ENCODE peak calls at places on chromosomes 3 and 15, in four cellular contexts. One of them, this sample, is unnamed.

GRCh38 chr15:82823049-82823448 is 13.6 kb downstream of the WHAMM start:
- DNase-seq in IMR-90: no peak
- DNase-seq in SK-N-SH: no peak
- DNase-seq in CD8-positive, alpha-beta T cell: no peak
- DNase-seq in this sample: no peak

GRCh38 chr15:38748710-38749109 is 184.1 kb upstream of the RASGRP1 start:
- DNase-seq in IMR-90: no peak
- DNase-seq in SK-N-SH: no peak
- DNase-seq in CD8-positive, alpha-beta T cell: no peak
- DNase-seq in this sample: no peak

GRCh38 chr3:48188266-48189201 is at the start of gene CDC25A:
- DNase-seq in IMR-90: peak
- DNase-seq in SK-N-SH: peak
- DNase-seq in CD8-positive, alpha-beta T cell: peak
- DNase-seq in this sample: peak

GRCh38 chr3:70981252-70981933 is 602.1 kb downstream of the FOXP1 start:
- DNase-seq in IMR-90: no peak
- DNase-seq in SK-N-SH: no peak
- DNase-seq in CD8-positive, alpha-beta T cell: no peak
- DNase-seq in this sample: no peak

GRCh38 chr15:50137330-50137761 is 18.3 kb upstream of the ATP8B4 start:
- DNase-seq in IMR-90: peak
- DNase-seq in SK-N-SH: no peak
- DNase-seq in CD8-positive, alpha-beta T cell: no peak
- DNase-seq in this sample: no peak

GRCh38 chr15:100241572-100242479 is 99.9 kb downstream of the ADAMTS17 start:
- DNase-seq in IMR-90: no peak
- DNase-seq in SK-N-SH: no peak
- DNase-seq in CD8-positive, alpha-beta T cell: no peak
- DNase-seq in this sample: no peak

GRCh38 chr3:7447197-7447769 is 586.4 kb downstream of the GRM7 start:
- DNase-seq in IMR-90: no peak
- DNase-seq in SK-N-SH: no peak
- DNase-seq in CD8-positive, alpha-beta T cell: no peak
- DNase-seq in this sample: no peak

GRCh38 chr15:86540840-86541467 is 461.3 kb downstream of the AGBL1 start:
- DNase-seq in IMR-90: no peak
- DNase-seq in SK-N-SH: no peak
- DNase-seq in CD8-positive, alpha-beta T cell: no peak
- DNase-seq in this sample: no peak

GRCh38 chr3:81823882-81824395 is 62.5 kb upstream of the GBE1 start:
- DNase-seq in IMR-90: no peak
- DNase-seq in SK-N-SH: no peak
- DNase-seq in CD8-positive, alpha-beta T cell: no peak
- DNase-seq in this sample: no peak

GRCh38 chr3:149507491-149508324 is 33.2 kb downstream of the TM4SF4 start:
- DNase-seq in IMR-90: no peak
- DNase-seq in SK-N-SH: no peak
- DNase-seq in CD8-positive, alpha-beta T cell: no peak
- DNase-seq in this sample: no peak

GRCh38 chr3:50542177-50543034 is 25.1 kb downstream of the C3orf18 start:
- DNase-seq in IMR-90: peak
- DNase-seq in SK-N-SH: peak
- DNase-seq in CD8-positive, alpha-beta T cell: peak
- DNase-seq in this sample: peak

GRCh38 chr3:78096488-78097255 is 1056.8 kb downstream of the ROBO2 start:
- DNase-seq in IMR-90: peak
- DNase-seq in SK-N-SH: no peak
- DNase-seq in CD8-positive, alpha-beta T cell: no peak
- DNase-seq in this sample: no peak

GRCh38 chr3:16365454-16366128 is 100.6 kb downstream of the OXNAD1 start:
- DNase-seq in IMR-90: no peak
- DNase-seq in SK-N-SH: no peak
- DNase-seq in CD8-positive, alpha-beta T cell: no peak
- DNase-seq in this sample: no peak

GRCh38 chr15:43877371-43877770 is 50.6 kb downstream of the WDR76 start:
- DNase-seq in IMR-90: no peak
- DNase-seq in SK-N-SH: no peak
- DNase-seq in CD8-positive, alpha-beta T cell: no peak
- DNase-seq in this sample: no peak

GRCh38 chr3:42525212-42525611 is 22.8 kb downstream of the VIPR1 start:
- DNase-seq in IMR-90: no peak
- DNase-seq in SK-N-SH: no peak
- DNase-seq in CD8-positive, alpha-beta T cell: no peak
- DNase-seq in this sample: no peak

GRCh38 chr15:77527164-77527778 is 105.4 kb downstream of the LINGO1 start:
- DNase-seq in IMR-90: peak
- DNase-seq in SK-N-SH: peak
- DNase-seq in CD8-positive, alpha-beta T cell: no peak
- DNase-seq in this sample: no peak

GRCh38 chr3:182000454-182000853 is 288.7 kb downstream of the SOX2 start:
- DNase-seq in IMR-90: no peak
- DNase-seq in SK-N-SH: no peak
- DNase-seq in CD8-positive, alpha-beta T cell: no peak
- DNase-seq in this sample: no peak

GRCh38 chr3:72818092-72818721 is 30.0 kb downstream of the SHQ1 start:
- DNase-seq in IMR-90: peak
- DNase-seq in SK-N-SH: peak
- DNase-seq in CD8-positive, alpha-beta T cell: no peak
- DNase-seq in this sample: no peak

GRCh38 chr15:30055604-30056003 is 27.2 kb upstream of the GOLGA8J start:
- DNase-seq in IMR-90: no peak
- DNase-seq in SK-N-SH: no peak
- DNase-seq in CD8-positive, alpha-beta T cell: no peak
- DNase-seq in this sample: no peak

GRCh38 chr3:12832350-12833225 is 8.8 kb downstream of the RPL32 start:
- DNase-seq in IMR-90: no peak
- DNase-seq in SK-N-SH: no peak
- DNase-seq in CD8-positive, alpha-beta T cell: no peak
- DNase-seq in this sample: no peak

GRCh38 chr3:13518516-13519351 is 30.2 kb upstream of the FBLN2 start:
- DNase-seq in IMR-90: no peak
- DNase-seq in SK-N-SH: peak
- DNase-seq in CD8-positive, alpha-beta T cell: no peak
- DNase-seq in this sample: no peak

GRCh38 chr15:78340243-78341056 is at the start of gene CRABP1:
- DNase-seq in IMR-90: no peak
- DNase-seq in SK-N-SH: peak
- DNase-seq in CD8-positive, alpha-beta T cell: no peak
- DNase-seq in this sample: no peak

GRCh38 chr15:88833196-88833595 is 30.0 kb downstream of the ACAN start:
- DNase-seq in IMR-90: no peak
- DNase-seq in SK-N-SH: no peak
- DNase-seq in CD8-positive, alpha-beta T cell: no peak
- DNase-seq in this sample: no peak

GRCh38 chr3:52792961-52793695 is 1.5 kb upstream of the ITIH3 start:
- DNase-seq in IMR-90: no peak
- DNase-seq in SK-N-SH: no peak
- DNase-seq in CD8-positive, alpha-beta T cell: no peak
- DNase-seq in this sample: no peak

GRCh38 chr3:95168526-95168925 is 1105.7 kb downstream of the NSUN3 start:
- DNase-seq in IMR-90: no peak
- DNase-seq in SK-N-SH: no peak
- DNase-seq in CD8-positive, alpha-beta T cell: no peak
- DNase-seq in this sample: no peak

GRCh38 chr15:40259021-40259420 is 20.2 kb downstream of the PAK6 start:
- DNase-seq in IMR-90: no peak
- DNase-seq in SK-N-SH: no peak
- DNase-seq in CD8-positive, alpha-beta T cell: no peak
- DNase-seq in this sample: no peak

GRCh38 chr3:81218023-81218422 is 543.4 kb downstream of the GBE1 start:
- DNase-seq in IMR-90: no peak
- DNase-seq in SK-N-SH: peak
- DNase-seq in CD8-positive, alpha-beta T cell: no peak
- DNase-seq in this sample: no peak

GRCh38 chr3:11245827-11246662 is 26.2 kb upstream of the ATG7 start:
- DNase-seq in IMR-90: no peak
- DNase-seq in SK-N-SH: no peak
- DNase-seq in CD8-positive, alpha-beta T cell: no peak
- DNase-seq in this sample: no peak

GRCh38 chr3:170560717-170561382 is 25.0 kb downstream of the SLC7A14 start:
- DNase-seq in IMR-90: no peak
- DNase-seq in SK-N-SH: no peak
- DNase-seq in CD8-positive, alpha-beta T cell: no peak
- DNase-seq in this sample: no peak

GRCh38 chr15:85411992-85412538 is 31.7 kb downstream of the AKAP13 start:
- DNase-seq in IMR-90: peak
- DNase-seq in SK-N-SH: no peak
- DNase-seq in CD8-positive, alpha-beta T cell: no peak
- DNase-seq in this sample: no peak

GRCh38 chr3:45601156-45601555 is 6.6 kb downstream of the LIMD1 start:
- DNase-seq in IMR-90: no peak
- DNase-seq in SK-N-SH: no peak
- DNase-seq in CD8-positive, alpha-beta T cell: no peak
- DNase-seq in this sample: no peak

GRCh38 chr3:45604066-45604465 is 9.5 kb downstream of the LIMD1 start:
- DNase-seq in IMR-90: no peak
- DNase-seq in SK-N-SH: no peak
- DNase-seq in CD8-positive, alpha-beta T cell: no peak
- DNase-seq in this sample: no peak

GRCh38 chr3:45604999-45605398 is 10.4 kb downstream of the LIMD1 start:
- DNase-seq in IMR-90: no peak
- DNase-seq in SK-N-SH: no peak
- DNase-seq in CD8-positive, alpha-beta T cell: no peak
- DNase-seq in this sample: no peak

GRCh38 chr3:45604596-45604995 is 10.0 kb downstream of the LIMD1 start:
- DNase-seq in IMR-90: no peak
- DNase-seq in SK-N-SH: no peak
- DNase-seq in CD8-positive, alpha-beta T cell: no peak
- DNase-seq in this sample: no peak

DNA sequence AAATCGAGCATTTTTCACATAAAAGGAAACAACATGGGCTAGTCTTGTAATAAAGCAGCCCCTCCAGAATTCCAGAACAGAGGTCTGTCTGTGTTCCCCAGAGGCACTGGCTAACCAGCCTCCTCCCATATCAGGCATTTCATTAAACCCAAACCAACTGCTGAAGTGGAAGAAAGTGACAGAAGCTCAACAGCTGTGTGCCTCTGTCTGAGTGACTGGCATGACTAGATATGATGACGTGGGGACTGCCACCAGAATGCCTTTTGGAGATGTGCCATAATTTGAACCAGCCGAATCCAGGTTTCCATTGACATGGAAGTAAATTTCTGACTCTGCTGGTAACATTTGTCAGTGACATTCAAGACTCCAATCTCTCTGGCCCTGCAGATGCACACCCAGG is 8.7 kb downstream of the LIMD1 start:
- DNase-seq in IMR-90: no peak
- DNase-seq in SK-N-SH: peak
- DNase-seq in CD8-positive, alpha-beta T cell: no peak
- DNase-seq in this sample: no peak
- H3K27ac ChIP-seq in IMR-90: no peak
- H3K27ac ChIP-seq in SK-N-SH: no peak
- H3K27ac ChIP-seq in CD8-positive, alpha-beta T cell: no peak
- H3K27ac ChIP-seq in this sample: no peak

GRCh38 chr3:111073186-111073585 is 1.6 kb downstream of the NECTIN3 start:
- DNase-seq in IMR-90: peak
- DNase-seq in SK-N-SH: no peak
- DNase-seq in CD8-positive, alpha-beta T cell: no peak
- DNase-seq in this sample: no peak
- H3K27ac ChIP-seq in IMR-90: peak
- H3K27ac ChIP-seq in SK-N-SH: no peak
- H3K27ac ChIP-seq in CD8-positive, alpha-beta T cell: no peak
- H3K27ac ChIP-seq in this sample: no peak

GRCh38 chr3:14808502-14809266 is 10.1 kb upstream of the FGD5 start:
- DNase-seq in IMR-90: no peak
- DNase-seq in SK-N-SH: no peak
- DNase-seq in CD8-positive, alpha-beta T cell: no peak
- DNase-seq in this sample: no peak

GRCh38 chr3:14811733-14812132 is 7.0 kb upstream of the FGD5 start:
- DNase-seq in IMR-90: no peak
- DNase-seq in SK-N-SH: no peak
- DNase-seq in CD8-positive, alpha-beta T cell: no peak
- DNase-seq in this sample: no peak

GRCh38 chr3:14812196-14812785 is 6.5 kb upstream of the FGD5 start:
- DNase-seq in IMR-90: no peak
- DNase-seq in SK-N-SH: no peak
- DNase-seq in CD8-positive, alpha-beta T cell: no peak
- DNase-seq in this sample: no peak

GRCh38 chr3:14810070-14810732 is 8.6 kb upstream of the FGD5 start:
- DNase-seq in IMR-90: no peak
- DNase-seq in SK-N-SH: peak
- DNase-seq in CD8-positive, alpha-beta T cell: no peak
- DNase-seq in this sample: no peak

GRCh38 chr3:14810795-14811661 is 7.7 kb upstream of the FGD5 start:
- DNase-seq in IMR-90: no peak
- DNase-seq in SK-N-SH: no peak
- DNase-seq in CD8-positive, alpha-beta T cell: no peak
- DNase-seq in this sample: no peak
- H3K27ac ChIP-seq in IMR-90: no peak
- H3K27ac ChIP-seq in SK-N-SH: no peak
- H3K27ac ChIP-seq in CD8-positive, alpha-beta T cell: no peak
- H3K27ac ChIP-seq in this sample: no peak

GRCh38 chr3:87088366-87088983 is 97.5 kb upstream of the VGLL3 start:
- DNase-seq in IMR-90: no peak
- DNase-seq in SK-N-SH: peak
- DNase-seq in CD8-positive, alpha-beta T cell: no peak
- DNase-seq in this sample: no peak
- H3K27ac ChIP-seq in IMR-90: peak
- H3K27ac ChIP-seq in SK-N-SH: no peak
- H3K27ac ChIP-seq in CD8-positive, alpha-beta T cell: no peak
- H3K27ac ChIP-seq in this sample: no peak

DNA sequence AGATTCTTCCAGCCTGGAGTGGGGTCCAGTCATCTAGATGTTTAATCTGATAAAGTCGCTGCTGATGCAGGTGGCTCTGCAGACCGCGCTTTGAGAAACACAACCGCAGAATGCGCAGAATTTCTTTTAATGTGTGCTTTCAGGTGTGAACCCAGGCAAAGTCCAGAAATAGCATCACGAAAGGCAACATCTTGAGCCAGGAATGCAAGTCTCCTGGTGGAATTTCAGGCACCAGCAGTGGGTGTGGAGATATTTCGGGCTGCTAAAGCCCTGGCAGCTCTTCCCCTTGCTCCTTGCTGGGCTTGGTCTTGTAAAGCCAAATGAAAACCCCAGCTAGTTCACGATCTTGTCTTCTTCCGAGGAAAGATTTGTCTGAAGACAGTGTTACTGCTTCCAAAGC is 67.3 kb upstream of the SLC25A26 start:
- DNase-seq in IMR-90: no peak
- DNase-seq in SK-N-SH: no peak
- DNase-seq in CD8-positive, alpha-beta T cell: no peak
- DNase-seq in this sample: no peak
- H3K27ac ChIP-seq in IMR-90: no peak
- H3K27ac ChIP-seq in SK-N-SH: no peak
- H3K27ac ChIP-seq in CD8-positive, alpha-beta T cell: no peak
- H3K27ac ChIP-seq in this sample: no peak